ENCODE peak calls at places on chromosomes 2 and 18, in eight cellular contexts. U is tibial artery, X is adipocyte, J is astrocyte of the spinal cord, W is astrocyte, G is IMR-90, B is testis, A is left ventricle myocardium inferior. E is an unnamed sample.
A peak's percentile ranks its signal among the peaks of the same experiment; 100 is the strongest.

GRCh38 chr18:24656571-24656971 is 196.1 kb downstream of the HRH4 start:
- DNase-seq in U (no peak), X (no peak), W (peak; percentile 60), A (no peak), G (peak; percentile 94), B (no peak), J (peak; percentile 6), E (no peak)

GRCh38 chr2:194203898-194204297 is 1453.1 kb upstream of the SLC39A10 start:
- DNase-seq in W (peak; percentile 11), A (no peak), B (no peak), G (no peak), J (peak; percentile 62), X (peak; percentile 28), U (no peak), E (no peak)

GRCh38 chr18:54386043-54386442 is 28.3 kb downstream of the C18orf54 start:
- DNase-seq in X (no peak), A (no peak), W (no peak), U (no peak), B (no peak), J (no peak), G (no peak), E (no peak)

GRCh38 chr2:74399785-74400184 is 19.7 kb upstream of the DCTN1 start:
- DNase-seq in U (no peak), A (no peak), B (no peak), J (peak; percentile 34), X (peak; percentile 55), G (peak; percentile 40), W (no peak), E (no peak)

GRCh38 chr18:11654736-11655604 is 34.1 kb upstream of the GNAL start:
- DNase-seq in U (no peak), W (no peak), G (peak; percentile 4), B (peak; percentile 72), J (peak; percentile 8), A (peak; percentile 52), X (peak; percentile 70), E (no peak)

GRCh38 chr2:200306969-200307811 is 697 bp downstream of the SPATS2L start:
- DNase-seq in X (peak; percentile 76), J (peak; percentile 37), A (peak; percentile 53), G (no peak), U (peak; percentile 23), B (peak; percentile 72), W (no peak), E (peak; percentile 26)

GRCh38 chr18:27824841-27825720 is 351.8 kb downstream of the CDH2 start:
- DNase-seq in G (no peak), B (no peak), X (no peak), U (no peak), W (no peak), J (no peak), A (no peak), E (no peak)

GRCh38 chr2:241443486-241444223 is 64.7 kb downstream of the STK25 start:
- DNase-seq in A (peak; percentile 27), G (peak; percentile 57), U (no peak), B (no peak), X (peak; percentile 8), W (peak; percentile 80), J (peak; percentile 85), E (no peak)

GRCh38 chr2:147491491-147491890 is 353.3 kb upstream of the ACVR2A start:
- DNase-seq in X (no peak), B (no peak), G (no peak), A (no peak), U (no peak), J (no peak), W (no peak), E (no peak)

GRCh38 chr2:230068658-230069080 is at the start of gene SLC16A14:
- DNase-seq in B (peak; percentile 54), W (peak; percentile 53), G (peak; percentile 52), U (no peak), X (peak; percentile 60), A (no peak), J (peak; percentile 63), E (peak; percentile 16)

GRCh38 chr2:71250945-71251344 is 24.0 kb upstream of the PAIP2B start:
- DNase-seq in U (no peak), G (no peak), X (no peak), B (no peak), A (no peak), J (no peak), W (no peak), E (no peak)

GRCh38 chr2:3186766-3187165 is 190.9 kb downstream of the EIPR1 start:
- DNase-seq in J (no peak), G (no peak), U (no peak), W (no peak), X (no peak), A (no peak), B (no peak), E (no peak)
- H3K4me3 ChIP-seq in J (no peak overlapping the region), G (no peak overlapping the region), U (no peak overlapping the region), W (no peak overlapping the region), X (no peak overlapping the region), A (no peak overlapping the region), B (no peak overlapping the region), E (no peak overlapping the region)

DNA sequence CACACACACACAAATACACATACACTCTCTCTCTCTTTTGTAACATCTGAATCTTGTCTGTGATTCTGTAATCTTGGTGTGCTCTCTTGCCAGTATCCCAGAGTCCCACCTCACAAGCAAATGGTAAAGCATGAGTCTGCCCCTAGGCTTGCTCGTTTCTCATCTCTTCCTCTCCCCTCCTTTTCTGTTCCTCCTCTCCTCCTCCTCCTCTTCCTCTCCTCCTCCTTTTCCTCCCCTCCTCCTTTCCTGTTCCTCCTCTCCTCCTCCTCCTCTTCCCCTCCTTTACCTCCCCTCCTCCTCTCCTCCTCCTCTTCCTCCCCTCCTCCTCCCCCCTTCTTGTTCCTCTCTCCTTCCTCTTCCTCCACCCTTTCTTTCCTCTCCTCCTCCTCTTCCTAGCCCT is 59.0 kb downstream of the TNFRSF11A start:
- DNase-seq in U (no peak), W (no peak), B (no peak), X (no peak), A (no peak), J (no peak), G (no peak), E (no peak)
- H3K4me3 ChIP-seq in U (no peak overlapping the region), W (no peak overlapping the region), B (no peak overlapping the region), X (no peak overlapping the region), A (peak overlapping the region; percentile 61), J (no peak overlapping the region), G (no peak overlapping the region), E (no peak overlapping the region)

DNA sequence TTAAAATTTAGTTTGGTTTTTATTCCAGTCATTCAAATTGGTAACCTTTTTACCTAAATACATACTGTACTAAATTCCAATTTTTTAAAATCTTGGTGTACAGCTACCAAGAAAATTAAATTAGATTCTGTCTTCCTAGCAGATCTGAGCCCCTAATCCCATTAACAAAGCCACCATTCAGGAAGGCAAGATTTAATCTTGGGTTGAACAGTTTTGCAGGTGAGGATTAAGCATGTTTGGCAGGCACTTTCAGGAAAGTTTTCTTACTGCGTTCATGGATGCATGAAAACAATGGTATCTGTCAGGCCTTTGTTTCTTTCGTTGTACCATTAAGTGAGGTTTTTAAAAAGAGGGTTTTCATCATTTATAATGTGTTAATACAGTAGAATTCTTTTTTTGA is 32.8 kb downstream of the ITPRID2 start:
- DNase-seq in G (no peak), X (no peak), U (no peak), B (no peak), J (no peak), W (no peak), A (no peak), E (no peak)
- H3K4me3 ChIP-seq in G (no peak overlapping the region), X (no peak overlapping the region), U (no peak overlapping the region), B (no peak overlapping the region), J (no peak overlapping the region), W (no peak overlapping the region), A (no peak overlapping the region), E (no peak overlapping the region)

GRCh38 chr2:234885113-234885512 is 66.7 kb upstream of the SH3BP4 start:
- DNase-seq in J (no peak), G (no peak), A (no peak), W (no peak), X (no peak), B (no peak), U (no peak), E (no peak)

GRCh38 chr2:234884591-234884990 is 67.2 kb upstream of the SH3BP4 start:
- DNase-seq in A (no peak), G (no peak), B (no peak), X (no peak), U (no peak), J (no peak), W (no peak), E (no peak)

GRCh38 chr2:234880551-234881211 is 71.1 kb upstream of the SH3BP4 start:
- DNase-seq in G (peak; percentile 100), A (no peak), B (no peak), X (peak; percentile 61), W (peak; percentile 99), U (no peak), J (peak; percentile 93), E (peak; percentile 8)

GRCh38 chr2:234879671-234880455 is 72.0 kb upstream of the SH3BP4 start:
- DNase-seq in U (no peak), X (peak; percentile 31), B (no peak), J (peak; percentile 88), G (peak; percentile 97), A (no peak), W (peak; percentile 99), E (no peak)

DNA sequence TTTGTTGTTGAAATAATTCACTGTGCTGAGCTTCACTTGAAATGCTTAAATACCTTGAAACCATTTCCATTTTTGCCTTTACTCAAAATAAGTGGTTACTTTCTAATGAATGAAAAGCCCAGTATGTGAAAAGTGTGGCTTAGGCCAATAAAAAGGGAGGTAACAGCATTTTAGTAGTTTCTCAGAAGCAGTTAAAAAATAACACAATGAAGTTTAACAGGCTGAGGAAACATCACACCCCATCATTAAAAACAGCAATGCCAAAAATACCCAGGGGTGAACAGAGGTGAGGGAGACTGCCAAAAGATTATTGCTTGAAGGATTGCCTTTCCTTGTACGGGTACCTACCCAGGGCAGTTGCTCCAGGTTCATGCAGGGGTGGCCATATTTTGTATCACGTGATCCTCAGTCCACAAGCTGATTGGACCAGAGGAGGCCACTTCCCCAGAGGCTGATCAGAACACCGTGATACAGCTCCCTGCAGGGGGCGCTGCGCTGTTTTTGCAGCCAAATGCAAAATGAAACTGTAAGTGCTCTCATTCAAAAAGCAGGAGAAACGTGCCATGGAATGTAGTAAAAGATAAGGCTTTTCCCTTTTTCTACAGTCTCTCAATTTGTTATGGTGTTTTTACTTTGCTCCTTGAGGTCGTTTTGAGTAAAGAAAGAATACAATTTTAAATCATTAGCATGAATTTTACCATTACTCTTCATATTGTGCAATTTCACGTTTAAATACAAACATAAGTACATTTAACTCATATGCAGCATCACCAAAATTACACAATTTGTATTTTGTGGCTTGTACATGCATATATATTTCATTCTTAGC is 70.2 kb upstream of the SH3BP4 start:
- DNase-seq in A (peak; percentile 78), U (peak; percentile 80), W (peak; percentile 85), B (peak; percentile 97), X (peak; percentile 74), G (peak; percentile 97), J (peak; percentile 92), E (peak; percentile 64)
- H3K4me3 ChIP-seq in A (peak overlapping the region; percentile 40), U (no peak overlapping the region), W (peak overlapping the region; percentile 1), B (no peak overlapping the region), X (peak overlapping the region; percentile 78), G (peak overlapping the region; percentile 12), J (no peak overlapping the region), E (no peak overlapping the region)

GRCh38 chr2:163734401-163734800 is 1.4 kb downstream of the FIGN start:
- DNase-seq in G (no peak), U (no peak), B (no peak), A (no peak), X (no peak), W (no peak), J (no peak), E (no peak)
- H3K4me3 ChIP-seq in G (peak overlapping the region; percentile 55), U (peak overlapping the region; percentile 78), B (peak overlapping the region; percentile 72), A (peak overlapping the region; percentile 77), X (peak overlapping the region; percentile 99), W (peak overlapping the region; percentile 95), J (peak overlapping the region; percentile 87), E (peak overlapping the region; percentile 80)

E was measured in tibial nerve.